ENCODE peak calls at places on chromosome 1, in four cellular contexts. W is A549, J is K562, O is stomach. S is an unnamed sample. For H3K4me1, the result is how much of the 10 kb centered on the place peaks cover.

GRCh38 chr1:87123610-87124009 is 205.1 kb upstream of the LMO4 start:
- DNase-seq in W (no peak), O (no peak), J (no peak), S (no peak)

GRCh38 chr1:161730050-161730564 is 8.8 kb downstream of the FCRLB start:
- DNase-seq in J (peak), O (no peak), W (no peak), S (no peak)

GRCh38 chr1:213474054-213474453 is 423.0 kb downstream of the RPS6KC1 start:
- DNase-seq in W (no peak), J (no peak), O (no peak), S (peak)

GRCh38 chr1:245209658-245210415 is 55.1 kb downstream of the KIF26B start:
- DNase-seq in O (no peak), W (no peak), J (no peak), S (no peak)

GRCh38 chr1:204659061-204659460 is 26.5 kb downstream of the LRRN2 start:
- DNase-seq in J (no peak), W (no peak), O (no peak), S (no peak)

GRCh38 chr1:10283318-10283984 is 73.1 kb downstream of the KIF1B start:
- DNase-seq in J (peak), O (no peak), W (no peak), S (no peak)

GRCh38 chr1:40708750-40709099 is 17.2 kb downstream of the NFYC start:
- DNase-seq in W (peak), O (no peak), J (peak), S (no peak)

GRCh38 chr1:34683616-34684015 is 71.2 kb upstream of the GJB5 start:
- DNase-seq in J (no peak), O (no peak), W (no peak), S (no peak)

GRCh38 chr1:175479521-175480342 is 263.7 kb downstream of the TNR start:
- DNase-seq in O (no peak), W (no peak), J (no peak), S (no peak)

GRCh38 chr1:62321438-62321837 is 2.2 kb upstream of the KANK4 start:
- DNase-seq in O (no peak), J (no peak), W (peak), S (no peak)

GRCh38 chr1:62362061-62362951 is 43.1 kb upstream of the KANK4 start:
- DNase-seq in W (no peak), J (no peak), O (peak), S (no peak)

GRCh38 chr1:154774175-154774855 is 95.8 kb downstream of the KCNN3 start:
- DNase-seq in O (no peak), W (no peak), J (no peak), S (no peak)

GRCh38 chr1:210132582-210132981 is 100.0 kb upstream of the SERTAD4 start:
- DNase-seq in W (no peak), J (peak), O (no peak), S (no peak)

GRCh38 chr1:73722055-73722454 is 475.9 kb downstream of the LRRIQ3 start:
- DNase-seq in J (no peak), O (no peak), W (no peak), S (no peak)

GRCh38 chr1:230429072-230429735 is 3.1 kb upstream of the PGBD5 start:
- DNase-seq in O (no peak), J (no peak), W (no peak), S (no peak)

GRCh38 chr1:185896863-185897262 is 162.7 kb downstream of the HMCN1 start:
- DNase-seq in O (no peak), J (no peak), W (no peak), S (no peak)

GRCh38 chr1:185895208-185895900 is 161.2 kb downstream of the HMCN1 start:
- DNase-seq in O (no peak), W (no peak), J (no peak), S (no peak)

GRCh38 chr1:185894806-185895205 is 160.6 kb downstream of the HMCN1 start:
- DNase-seq in O (no peak), J (no peak), W (no peak), S (no peak)
- TF ChIP-seq EP300 in O (no peak), J (no peak), W (no peak), S (no peak)

GRCh38 chr1:18944810-18945209 is 11.7 kb downstream of the IFFO2 start:
- DNase-seq in W (no peak), J (no peak), O (no peak), S (no peak)
- H3K4me1 ChIP-seq in W (half or more), J (under half), O (half or more), S (under half)

GRCh38 chr1:238457610-238458009 is 566.9 kb upstream of the ZP4 start:
- DNase-seq in J (no peak), O (no peak), W (no peak), S (no peak)

GRCh38 chr1:238458924-238459323 is 568.2 kb upstream of the ZP4 start:
- DNase-seq in O (no peak), W (no peak), J (no peak), S (no peak)
- TF ChIP-seq EP300 in O (no peak), W (no peak), J (no peak), S (no peak)

GRCh38 chr1:27005648-27006496 is 6.8 kb downstream of the TENT5B start:
- DNase-seq in O (peak), W (no peak), J (no peak), S (no peak)

GRCh38 chr1:27004471-27005165 is 8.0 kb downstream of the TENT5B start:
- DNase-seq in W (no peak), J (peak), O (peak), S (peak)

GRCh38 chr1:27006683-27007082 is 6.0 kb downstream of the TENT5B start:
- DNase-seq in W (no peak), J (no peak), O (no peak), S (no peak)

GRCh38 chr1:27003745-27004470 is 8.7 kb downstream of the TENT5B start:
- DNase-seq in W (no peak), J (no peak), O (no peak), S (no peak)

GRCh38 chr1:27005166-27005530 is 7.5 kb downstream of the TENT5B start:
- DNase-seq in O (no peak), W (no peak), J (no peak), S (no peak)
- H3K4me1 ChIP-seq in O (half or more), W (half or more), J (under half), S (under half)

GRCh38 chr1:182614796-182615451 is 10.7 kb upstream of the RGS16 start:
- DNase-seq in J (peak), O (peak), W (peak), S (peak)
- TF ChIP-seq EP300 in J (no peak), O (no peak), W (no peak), S (no peak)

GRCh38 chr1:24632776-24633175 is 10.3 kb upstream of the SRRM1 start:
- DNase-seq in W (no peak), J (no peak), O (peak), S (no peak)
- H3K4me1 ChIP-seq in W (under half), J (under half), O (under half), S (under half)

GRCh38 chr1:76687324-76688018 is 179.8 kb upstream of the ST6GALNAC5 start:
- DNase-seq in O (no peak), J (no peak), W (no peak), S (no peak)
- TF ChIP-seq EP300 in O (no peak), J (no peak), W (no peak), S (no peak)